ENCODE peak calls at places on chromosome 13, in nine cellular contexts. G, X, Y, T, S, U, F, N and Q are unnamed samples.

GRCh38 chr13:50261502-50261901 is 246.3 kb downstream of the KCNRG start:
- DNase-seq in Y (no peak), U (no peak), G (no peak), S (no peak), X (no peak), N (no peak), F (no peak), T (no peak), Q (no peak)

GRCh38 chr13:44516771-44517170 is 59.4 kb downstream of the TSC22D1 start:
- DNase-seq in G (no peak), F (no peak), X (no peak), T (no peak), S (no peak), N (no peak), Y (no peak), U (no peak), Q (no peak)

GRCh38 chr13:88932950-88933349 is 1261.8 kb downstream of the SLITRK5 start:
- DNase-seq in N (no peak), Y (no peak), U (no peak), S (no peak), F (no peak), T (no peak), G (no peak), X (no peak), Q (no peak)

GRCh38 chr13:68358218-68358817 is 1128.2 kb upstream of the PCDH9 start:
- DNase-seq in F (no peak), G (no peak), Y (no peak), X (no peak), U (no peak), T (no peak), N (no peak), S (no peak), Q (no peak)

GRCh38 chr13:20241593-20241992 is 9.5 kb upstream of the GJB6 start:
- DNase-seq in U (no peak), X (no peak), G (no peak), Y (no peak), F (no peak), S (no peak), T (no peak), N (no peak), Q (no peak)

GRCh38 chr13:37148501-37148900 is 43.0 kb upstream of the CSNK1A1L start:
- DNase-seq in U (no peak), F (no peak), Y (no peak), T (no peak), N (no peak), X (no peak), G (no peak), S (no peak), Q (no peak)

GRCh38 chr13:28402057-28402381 is 92.9 kb downstream of the FLT1 start:
- DNase-seq in U (no peak), G (no peak), S (no peak), N (no peak), Y (no peak), X (no peak), F (no peak), T (no peak), Q (no peak)

GRCh38 chr13:113887700-113888201 is 23.9 kb upstream of the GAS6 start:
- DNase-seq in G (no peak), F (no peak), Y (no peak), S (peak), U (no peak), T (no peak), N (peak), X (no peak), Q (no peak)

GRCh38 chr13:47621931-47622330 is 379.1 kb downstream of the SUCLA2 start:
- DNase-seq in Y (no peak), T (no peak), S (no peak), N (no peak), F (no peak), G (no peak), U (no peak), X (no peak), Q (no peak)

GRCh38 chr13:89695343-89696257 is 1651.9 kb upstream of the MIR17HG start:
- DNase-seq in X (no peak), U (peak), G (no peak), F (no peak), T (peak), S (peak), Y (peak), N (no peak), Q (no peak)

GRCh38 chr13:108926848-108927247 is 297.4 kb downstream of the MYO16 start:
- DNase-seq in U (no peak), F (no peak), S (no peak), X (no peak), G (no peak), N (no peak), Y (no peak), T (no peak), Q (no peak)

GRCh38 chr13:48857576-48857975 is 118.1 kb upstream of the FNDC3A start:
- DNase-seq in U (no peak), Y (no peak), N (peak), F (no peak), G (no peak), X (no peak), T (no peak), S (no peak), Q (no peak)

GRCh38 chr13:31051999-31052398 is 109.7 kb downstream of the HSPH1 start:
- DNase-seq in F (no peak), G (no peak), N (no peak), Y (no peak), U (no peak), X (peak), T (peak), S (no peak), Q (no peak)

GRCh38 chr13:51848674-51849073 is 3.7 kb upstream of the TMEM272 start:
- DNase-seq in S (no peak), T (no peak), Y (no peak), F (no peak), G (no peak), U (no peak), N (no peak), X (no peak), Q (no peak)

GRCh38 chr13:97395437-97396136 is 38.4 kb upstream of the RAP2A start:
- DNase-seq in S (no peak), U (no peak), Y (no peak), N (no peak), X (no peak), T (peak), G (no peak), F (no peak), Q (no peak)

GRCh38 chr13:93388701-93389100 is 162.1 kb downstream of the GPC6 start:
- DNase-seq in Y (no peak), F (no peak), U (no peak), G (no peak), S (no peak), X (no peak), N (no peak), T (peak), Q (no peak)

GRCh38 chr13:98144501-98145350 is 1.8 kb downstream of the FARP1 start:
- DNase-seq in N (no peak), U (no peak), X (no peak), S (no peak), F (no peak), Y (no peak), T (peak), G (no peak), Q (no peak)

GRCh38 chr13:20550799-20551198 is 16.2 kb upstream of the IFT88 start:
- DNase-seq in T (no peak), G (no peak), U (no peak), S (no peak), Y (no peak), N (no peak), F (no peak), X (no peak), Q (no peak)

GRCh38 chr13:43874512-43875092 is 4.9 kb downstream of the CCDC122 start:
- DNase-seq in U (no peak), X (no peak), N (no peak), T (no peak), Y (no peak), F (no peak), G (no peak), S (no peak), Q (no peak)

GRCh38 chr13:96020155-96020575 is 33.0 kb downstream of the UGGT2 start:
- DNase-seq in F (no peak), N (no peak), G (no peak), T (peak), S (peak), X (no peak), Y (peak), U (peak), Q (no peak)

GRCh38 chr13:64928704-64929499 is 2301.2 kb downstream of the PCDH9 start:
- DNase-seq in S (no peak), T (peak), X (no peak), N (no peak), Y (no peak), G (no peak), U (no peak), F (no peak), Q (no peak)

GRCh38 chr13:84446972-84447700 is 564.9 kb upstream of the SLITRK1 start:
- DNase-seq in S (no peak), X (no peak), Y (no peak), G (no peak), F (no peak), T (no peak), N (no peak), U (no peak), Q (no peak)

GRCh38 chr13:20505405-20506366 is 20.0 kb downstream of the CRYL1 start:
- DNase-seq in Y (no peak), N (no peak), T (no peak), F (no peak), G (no peak), U (no peak), X (no peak), S (no peak), Q (no peak)

GRCh38 chr13:50357586-50358118 is 342.4 kb downstream of the KCNRG start:
- DNase-seq in N (peak), F (no peak), T (no peak), S (peak), G (no peak), U (no peak), Y (no peak), X (no peak), Q (peak)

GRCh38 chr13:63208811-63209210 is 1793.2 kb upstream of the PCDH20 start:
- DNase-seq in X (no peak), F (no peak), S (no peak), U (no peak), T (no peak), G (no peak), Y (no peak), N (no peak), Q (no peak)

GRCh38 chr13:28001837-28002473 is 13.5 kb upstream of the URAD start:
- DNase-seq in T (no peak), Y (peak), X (no peak), G (no peak), S (no peak), N (no peak), F (no peak), U (no peak), Q (no peak)

GRCh38 chr13:29939158-29939557 is 88.7 kb upstream of the UBL3 start:
- DNase-seq in U (no peak), G (no peak), T (no peak), X (no peak), F (no peak), Y (no peak), N (no peak), S (no peak), Q (no peak)

GRCh38 chr13:101640797-101641400 is 188.4 kb downstream of the ITGBL1 start:
- DNase-seq in N (no peak), X (no peak), F (no peak), U (no peak), G (no peak), T (peak), Y (no peak), S (no peak), Q (no peak)

GRCh38 chr13:43905435-43906031 is 25.8 kb downstream of the LACC1 start:
- DNase-seq in Y (peak), X (no peak), N (no peak), T (peak), S (no peak), F (no peak), U (no peak), G (no peak), Q (no peak)

GRCh38 chr13:99765869-99766268 is 205.7 kb downstream of the ZIC5 start:
- DNase-seq in G (no peak), U (no peak), Y (no peak), X (no peak), N (no peak), S (no peak), F (no peak), T (no peak), Q (no peak)

GRCh38 chr13:21957833-21958232 is 287.0 kb downstream of the FGF9 start:
- DNase-seq in N (no peak), S (no peak), X (no peak), G (no peak), T (no peak), U (no peak), Y (no peak), F (no peak), Q (no peak)

GRCh38 chr13:43267916-43268315 is 244.5 kb downstream of the DNAJC15 start:
- DNase-seq in G (no peak), X (no peak), N (peak), S (no peak), F (no peak), U (no peak), T (no peak), Y (no peak), Q (no peak)

GRCh38 chr13:51397262-51397933 is 55.4 kb downstream of the INTS6 start:
- DNase-seq in F (no peak), S (no peak), T (peak), X (no peak), Y (no peak), G (peak), N (no peak), U (peak), Q (peak)

GRCh38 chr13:50892162-50892944 is 17.2 kb upstream of the RNASEH2B start:
- DNase-seq in N (no peak), Y (no peak), G (no peak), T (no peak), X (no peak), U (peak), S (no peak), F (no peak), Q (no peak)

GRCh38 chr13:65724261-65724660 is 1505.9 kb downstream of the PCDH9 start:
- DNase-seq in X (no peak), N (no peak), G (no peak), F (no peak), T (no peak), S (no peak), U (no peak), Y (no peak), Q (no peak)

GRCh38 chr13:47933688-47934011 is 67.4 kb downstream of the SUCLA2 start:
- DNase-seq in F (no peak), X (no peak), U (no peak), G (no peak), N (no peak), S (no peak), T (no peak), Y (no peak), Q (no peak)

GRCh38 chr13:67353031-67353430 is 122.9 kb upstream of the PCDH9 start:
- DNase-seq in G (no peak), X (no peak), U (no peak), T (no peak), N (no peak), Y (no peak), F (no peak), S (no peak), Q (no peak)

GRCh38 chr13:67355791-67356190 is 125.7 kb upstream of the PCDH9 start:
- DNase-seq in X (no peak), T (no peak), F (no peak), N (no peak), G (no peak), S (no peak), U (no peak), Y (no peak), Q (no peak)

GRCh38 chr13:67351915-67352314 is 121.8 kb upstream of the PCDH9 start:
- DNase-seq in G (no peak), N (no peak), X (no peak), Y (no peak), F (no peak), T (no peak), U (no peak), S (no peak), Q (no peak)

GRCh38 chr13:67351114-67351513 is 121.0 kb upstream of the PCDH9 start:
- DNase-seq in F (no peak), T (no peak), X (no peak), S (no peak), Y (no peak), N (no peak), G (no peak), U (no peak), Q (no peak)

GRCh38 chr13:67353891-67354459 is 123.8 kb upstream of the PCDH9 start:
- DNase-seq in F (no peak), X (no peak), Y (no peak), S (no peak), G (no peak), T (no peak), N (no peak), U (no peak), Q (no peak)
- H3K4me3 ChIP-seq in F (no peak), X (no peak), Y (no peak), S (no peak), G (no peak), T (no peak), N (peak), U (no peak), Q (peak)

GRCh38 chr13:110396913-110397379 is 89.9 kb downstream of the COL4A2 start:
- DNase-seq in F (peak), N (peak), S (peak), X (peak), T (peak), Y (no peak), G (peak), U (peak), Q (peak)

GRCh38 chr13:110399801-110400200 is 92.7 kb downstream of the COL4A2 start:
- DNase-seq in N (no peak), F (no peak), X (no peak), T (no peak), S (no peak), U (no peak), G (no peak), Y (no peak), Q (no peak)

GRCh38 chr13:110398564-110399507 is 91.8 kb downstream of the COL4A2 start:
- DNase-seq in T (no peak), F (no peak), G (no peak), X (no peak), U (no peak), Y (no peak), S (no peak), N (no peak), Q (no peak)

GRCh38 chr13:110396476-110396875 is 89.4 kb downstream of the COL4A2 start:
- DNase-seq in F (no peak), T (no peak), S (no peak), N (no peak), U (no peak), G (no peak), Y (no peak), X (no peak), Q (no peak)

GRCh38 chr13:110397445-110397844 is 90.4 kb downstream of the COL4A2 start:
- DNase-seq in Y (no peak), U (no peak), X (no peak), N (no peak), F (peak), G (no peak), S (no peak), T (no peak), Q (peak)
- TF ChIP-seq EP300 in Y (no peak), U (no peak), X (no peak), N (no peak), F (no peak), G (peak), S (peak), T (no peak), Q (no peak)

DNA sequence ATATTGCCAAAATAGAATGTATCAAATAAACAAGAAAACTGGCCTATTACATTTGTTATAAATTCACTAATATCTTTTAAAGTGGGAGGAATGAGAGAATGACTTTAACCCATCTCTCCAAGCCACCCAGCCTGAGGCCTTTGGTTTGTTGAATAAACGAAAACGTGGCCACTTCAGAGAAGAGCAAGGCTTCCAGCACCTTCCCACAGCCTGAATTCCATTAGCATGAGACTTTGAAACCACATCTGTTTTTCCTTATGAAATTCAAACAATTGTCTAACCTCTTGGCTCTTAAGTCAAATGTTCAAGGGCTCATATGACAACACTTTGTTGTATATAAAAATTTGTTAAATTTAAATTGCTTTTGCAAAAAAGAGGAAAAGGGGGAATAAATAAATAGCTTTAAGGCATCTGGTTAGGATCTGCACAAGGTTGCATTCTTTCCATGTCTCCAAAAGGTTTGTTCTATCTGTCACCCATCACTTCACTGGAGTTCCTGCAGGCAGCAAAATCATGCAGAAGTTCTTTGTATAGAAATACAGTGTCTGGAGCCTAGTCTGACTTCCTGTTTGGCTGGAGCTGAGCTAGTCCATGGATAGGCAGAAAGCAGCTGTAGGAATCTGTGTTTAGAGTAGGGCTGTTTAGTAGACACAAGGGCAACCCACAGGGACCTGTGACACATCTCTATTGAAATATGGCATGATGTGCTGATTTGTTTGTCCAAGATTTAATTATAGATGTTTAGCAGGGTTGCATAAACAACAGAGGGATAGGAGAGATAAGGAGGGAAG is 502.3 kb downstream of the KCTD12 start:
- DNase-seq in Y (no peak), X (no peak), T (peak), S (no peak), N (no peak), G (no peak), U (peak), F (no peak), Q (peak)
- H3K4me3 ChIP-seq in Y (no peak), X (no peak), T (no peak), S (no peak), N (no peak), G (no peak), U (no peak), F (no peak), Q (no peak)

DNA sequence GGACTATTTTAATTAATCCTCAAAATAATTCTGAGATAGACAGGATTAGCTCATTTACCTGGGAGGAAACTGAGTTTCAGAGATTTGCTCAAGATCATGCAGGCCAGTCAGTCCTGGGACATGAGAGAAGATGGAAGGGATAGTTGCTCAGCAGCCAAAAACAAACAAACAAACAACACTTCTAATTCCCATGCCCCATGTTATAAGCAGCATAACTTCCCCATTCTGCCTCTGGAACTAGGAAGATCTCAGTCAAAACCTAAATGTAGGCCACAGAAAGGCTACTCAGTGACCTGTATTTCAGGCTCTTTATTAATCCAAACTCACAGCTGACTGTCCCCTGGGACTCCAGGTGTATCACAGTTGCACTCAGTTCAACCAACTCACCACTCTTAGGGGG is 489.2 kb upstream of the NBEA start:
- DNase-seq in N (no peak), S (no peak), T (peak), Y (no peak), U (no peak), X (no peak), G (no peak), F (no peak), Q (no peak)
- TF ChIP-seq EP300 in N (no peak), S (no peak), T (no peak), Y (no peak), U (no peak), X (no peak), G (no peak), F (no peak), Q (no peak)

DNA sequence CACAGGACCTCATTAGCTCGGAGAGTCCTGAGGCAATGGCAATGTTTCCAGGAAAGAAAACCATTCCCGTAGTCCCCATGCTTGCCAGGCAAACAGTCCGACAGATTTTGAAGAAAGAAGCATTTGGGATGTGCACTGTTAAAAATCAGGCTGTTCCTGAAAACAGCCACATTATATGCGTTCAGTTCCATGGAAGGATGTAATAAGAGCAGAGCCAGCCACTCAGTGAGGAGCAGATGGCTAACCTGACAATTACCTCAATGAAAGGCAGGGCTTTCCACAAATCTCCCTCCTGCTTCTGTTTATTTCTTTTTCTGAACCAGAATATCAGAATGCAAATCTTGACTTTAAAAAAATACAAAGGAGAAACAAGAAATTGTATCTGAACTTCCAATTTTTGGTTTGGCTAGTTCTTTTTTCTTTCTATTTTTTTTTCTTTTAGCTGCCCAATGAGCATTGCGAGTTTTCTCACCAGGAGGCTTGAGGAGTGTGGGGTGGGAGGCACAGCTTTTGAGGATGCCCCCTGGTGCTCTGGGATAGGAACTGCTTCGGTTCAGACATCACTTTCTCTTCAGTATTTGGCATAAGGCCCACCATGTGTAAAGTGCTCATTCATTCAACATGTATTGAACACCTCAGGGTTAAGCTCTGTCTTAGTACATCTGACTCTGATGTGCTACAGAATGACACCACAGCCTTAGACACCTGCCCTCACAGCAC is 124.2 kb downstream of the TBC1D4 start:
- DNase-seq in N (no peak), S (no peak), T (peak), X (no peak), U (no peak), G (no peak), Y (peak), F (no peak), Q (no peak)
- H3K4me3 ChIP-seq in N (no peak), S (no peak), T (no peak), X (no peak), U (no peak), G (no peak), Y (no peak), F (no peak), Q (no peak)